ENCODE peak calls at places on chromosomes 13 and 19, in four cellular contexts. A is CD4-positive, CD25-positive, alpha-beta regulatory T cell; C is GM23248; W is IMR-90. D is an unnamed sample. For H3K4me1 and H3K36me3, the result is how much of the 10 kb centered on the place peaks cover.

GRCh38 chr13:113761136-113761535 is 2.1 kb downstream of the TMEM255B start:
- DNase-seq in A (no peak), C (no peak), W (no peak), D (no peak)

GRCh38 chr13:20428666-20429644 is 96.7 kb downstream of the CRYL1 start:
- DNase-seq in A (no peak), C (peak), W (peak), D (peak)

GRCh38 chr19:21568816-21569496 is 63.6 kb downstream of the ZNF429 start:
- DNase-seq in A (peak), C (peak), W (peak), D (no peak)

GRCh38 chr13:78689011-78689410 is 30.1 kb upstream of the OBI1 start:
- DNase-seq in A (no peak), C (no peak), W (no peak), D (peak)

GRCh38 chr19:31353826-31354225 is 4.6 kb upstream of the TSHZ3 start:
- DNase-seq in A (no peak), C (no peak), W (no peak), D (no peak)

GRCh38 chr19:532578-533484 is 1.3 kb downstream of the CDC34 start:
- DNase-seq in A (peak), C (peak), W (peak), D (peak)

GRCh38 chr19:12833747-12834417 is 497 bp downstream of the RTBDN start:
- DNase-seq in A (no peak), C (peak), W (no peak), D (peak)

GRCh38 chr13:94435604-94436226 is 43.8 kb downstream of the DCT start:
- DNase-seq in A (peak), C (peak), W (peak), D (peak)

GRCh38 chr13:92221916-92222315 is 823.5 kb downstream of the GPC5 start:
- DNase-seq in A (no peak), C (no peak), W (no peak), D (no peak)

GRCh38 chr13:59906413-59907027 is 257.2 kb downstream of the DIAPH3 start:
- DNase-seq in A (peak), C (peak), W (peak), D (peak)

GRCh38 chr13:66835040-66835628 is 395.0 kb downstream of the PCDH9 start:
- DNase-seq in A (no peak), C (no peak), W (peak), D (no peak)

GRCh38 chr19:36032251-36033104 is at the start of gene CLIP3:
- DNase-seq in A (peak), C (peak), W (peak), D (no peak)

GRCh38 chr19:54457773-54458647 is 5.6 kb downstream of the LENG9 start:
- DNase-seq in A (no peak), C (no peak), W (no peak), D (no peak)

GRCh38 chr13:21898990-21899389 is 228.1 kb downstream of the FGF9 start:
- DNase-seq in A (no peak), C (no peak), W (no peak), D (no peak)

GRCh38 chr13:97285221-97285955 is 63.3 kb downstream of the MBNL2 start:
- DNase-seq in A (no peak), C (no peak), W (no peak), D (no peak)

GRCh38 chr13:97384366-97384765 is 49.6 kb upstream of the RAP2A start:
- DNase-seq in A (no peak), C (no peak), W (no peak), D (no peak)

GRCh38 chr19:7628589-7629311 is 595 bp downstream of the XAB2 start:
- DNase-seq in A (no peak), C (peak), W (no peak), D (no peak)

GRCh38 chr19:29111581-29111980 is 101.4 kb downstream of the UQCRFS1 start:
- DNase-seq in A (no peak), C (no peak), W (no peak), D (no peak)

GRCh38 chr13:26679411-26679810 is 81.2 kb downstream of the GPR12 start:
- DNase-seq in A (no peak), C (peak), W (peak), D (peak)

GRCh38 chr19:28847468-28847867 is 365.5 kb downstream of the UQCRFS1 start:
- DNase-seq in A (no peak), C (peak), W (peak), D (no peak)

GRCh38 chr13:104805346-104805745 is 1730.1 kb downstream of the EFNB2 start:
- DNase-seq in A (no peak), C (no peak), W (no peak), D (no peak)

GRCh38 chr19:12994701-12995595 is at the start of gene NFIX:
- DNase-seq in A (peak), C (peak), W (peak), D (peak)

GRCh38 chr19:3513198-3514140 is 7.4 kb downstream of the FZR1 start:
- DNase-seq in A (no peak), C (no peak), W (peak), D (no peak)

GRCh38 chr19:7483720-7484201 is 5.1 kb downstream of the PEX11G start:
- DNase-seq in A (no peak), C (no peak), W (no peak), D (no peak)

DNA sequence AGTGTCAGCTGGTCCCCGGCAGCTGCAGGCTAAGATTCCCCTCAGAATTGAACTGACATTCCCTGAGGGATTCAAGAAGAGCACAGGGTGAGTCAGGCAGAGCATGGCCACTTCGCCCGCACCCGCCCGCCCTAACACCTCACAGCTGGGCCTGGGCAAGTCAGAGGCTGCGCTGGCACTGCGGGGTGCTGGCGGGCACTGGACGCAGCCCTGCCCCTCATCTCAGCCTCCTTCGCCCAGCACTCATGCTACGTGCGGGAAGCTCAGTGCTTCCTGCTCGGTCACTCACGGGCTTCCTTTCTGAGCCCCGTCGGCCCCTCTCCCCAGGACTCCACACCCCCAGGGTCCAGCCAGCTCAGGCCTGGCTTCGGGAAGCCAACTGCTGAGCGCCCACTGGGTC is 56.9 kb downstream of the MLLT1 start:
- DNase-seq in A (no peak), C (peak), W (no peak), D (no peak)
- H3K4me1 ChIP-seq in A (under half), C (under half), W (under half), D (under half)

DNA sequence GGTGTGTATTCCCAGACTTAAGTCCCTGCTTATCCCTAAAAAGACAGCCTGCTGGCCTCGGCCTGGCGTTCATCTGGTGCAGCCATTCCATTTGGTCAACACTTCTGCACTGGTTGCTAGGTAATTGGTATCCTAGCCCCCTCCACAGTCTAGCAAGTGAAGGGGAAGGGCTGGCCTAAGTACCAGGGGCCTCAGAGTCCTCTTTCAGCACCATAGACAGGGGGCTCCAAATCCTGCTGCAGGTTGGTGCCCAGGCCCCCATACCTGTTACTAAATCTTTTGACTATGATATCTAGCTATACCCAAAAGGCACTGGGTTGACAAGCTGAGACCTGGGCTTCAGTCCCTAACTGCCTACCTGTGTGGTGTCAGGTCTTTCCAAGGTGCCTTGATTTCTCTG is 4.0 kb upstream of the CCDC97 start:
- DNase-seq in A (no peak), C (no peak), W (no peak), D (no peak)
- H3K36me3 ChIP-seq in A (under half), C (under half), W (half or more), D (under half)

GRCh38 chr19:2057484-2058469 is 6.7 kb upstream of the MKNK2 start:
- DNase-seq in A (no peak), C (no peak), W (no peak), D (no peak)

GRCh38 chr19:2053601-2054389 is 2.8 kb upstream of the MKNK2 start:
- DNase-seq in A (no peak), C (no peak), W (peak), D (no peak)

GRCh38 chr19:2056810-2057192 is 5.8 kb upstream of the MKNK2 start:
- DNase-seq in A (no peak), C (no peak), W (no peak), D (no peak)

GRCh38 chr19:2054763-2055162 is 3.7 kb upstream of the MKNK2 start:
- DNase-seq in A (no peak), C (no peak), W (no peak), D (no peak)

GRCh38 chr19:2055871-2056809 is 5.1 kb upstream of the MKNK2 start:
- DNase-seq in A (no peak), C (peak), W (peak), D (peak)
- H3K4me1 ChIP-seq in A (half or more), C (under half), W (under half), D (under half)

GRCh38 chr19:41413947-41414346 is 13.2 kb downstream of the B3GNT8 start:
- DNase-seq in A (no peak), C (no peak), W (no peak), D (no peak)
- H3K36me3 ChIP-seq in A (under half), C (under half), W (under half), D (under half)

DNA sequence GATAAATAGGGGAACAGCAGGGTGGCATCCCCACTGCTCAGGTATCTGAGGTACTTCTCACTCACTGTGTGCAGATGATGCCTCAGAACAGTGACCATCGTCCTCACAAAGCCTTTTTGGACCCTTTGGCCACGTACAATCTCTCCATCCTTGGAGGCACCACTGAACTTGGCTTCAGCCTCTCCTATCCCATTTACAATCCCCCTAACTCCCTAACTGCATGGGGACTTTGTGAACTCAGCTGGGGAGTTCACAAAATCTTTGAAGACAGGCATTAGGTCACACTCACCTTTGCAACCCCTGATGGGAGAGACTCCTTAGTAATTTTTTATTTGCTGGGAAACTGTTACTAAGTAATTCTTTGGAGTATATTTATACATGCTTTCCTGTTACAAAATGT is 60.8 kb downstream of the TBC1D4 start:
- DNase-seq in A (no peak), C (no peak), W (no peak), D (no peak)
- H3K4me1 ChIP-seq in A (under half), C (under half), W (under half), D (under half)

GRCh38 chr13:28286263-28286662 is 147.9 kb downstream of the PAN3 start:
- DNase-seq in A (no peak), C (no peak), W (no peak), D (no peak)

GRCh38 chr13:28282451-28282850 is 144.1 kb downstream of the PAN3 start:
- DNase-seq in A (no peak), C (no peak), W (no peak), D (no peak)

DNA sequence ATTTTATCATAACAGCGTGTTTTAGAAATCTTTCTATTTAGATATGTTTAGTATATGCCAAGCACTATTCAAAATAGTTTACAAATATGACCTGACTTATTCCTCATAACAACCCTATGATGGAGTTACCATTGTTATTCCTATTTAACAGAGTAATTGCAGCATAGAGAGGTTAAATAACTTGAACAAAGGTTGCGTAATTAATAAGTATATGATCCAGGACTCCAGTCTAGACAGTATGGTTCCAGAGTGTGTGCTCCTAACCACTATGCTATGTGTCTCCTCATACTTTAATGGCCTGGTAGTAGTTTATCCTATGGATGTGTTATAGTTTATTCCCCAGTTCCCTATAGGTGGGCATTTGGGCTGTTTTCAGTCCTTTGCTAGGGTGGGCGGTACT is 145.3 kb downstream of the PAN3 start:
- DNase-seq in A (no peak), C (no peak), W (no peak), D (no peak)
- H3K36me3 ChIP-seq in A (half or more), C (under half), W (under half), D (under half)

DNA sequence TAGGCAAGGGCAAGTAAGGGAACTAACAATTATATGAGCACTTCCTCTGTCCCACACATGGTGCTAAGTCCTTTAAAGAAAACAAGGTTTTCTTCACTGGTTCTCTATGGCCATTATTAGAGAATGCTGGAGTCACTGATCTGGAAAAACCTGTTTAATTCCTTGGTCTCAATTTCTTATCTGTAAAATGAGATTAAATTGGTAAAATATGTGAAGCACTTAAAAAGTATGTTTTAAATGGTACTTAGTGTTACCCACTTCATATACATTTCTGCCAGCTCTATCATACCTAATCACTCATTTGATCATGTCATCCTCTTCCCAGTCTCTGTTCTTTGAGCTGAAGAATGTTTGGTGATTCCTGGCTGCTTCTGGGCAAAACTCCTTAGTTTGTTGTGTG is 39.4 kb downstream of the LRCH1 start:
- DNase-seq in A (no peak), C (no peak), W (no peak), D (peak)
- H3K4me1 ChIP-seq in A (under half), C (under half), W (under half), D (under half)

GRCh38 chr19:47445937-47446402 is 25.7 kb downstream of the SLC8A2 start:
- DNase-seq in A (peak), C (peak), W (no peak), D (peak)
- H3K36me3 ChIP-seq in A (under half), C (under half), W (under half), D (under half)

GRCh38 chr13:57527114-57527770 is 104.3 kb upstream of the PCDH17 start:
- DNase-seq in A (no peak), C (no peak), W (no peak), D (no peak)
- H3K4me1 ChIP-seq in A (under half), C (under half), W (under half), D (under half)

D was measured in PC-3.